ENCODE peak calls at places on chromosomes 6 and 20, in five cellular contexts. I is HEK293T, Q is HepG2, F is GM12878, O is H1. A is an unnamed sample.

GRCh38 chr6:100554228-100554627 is 89.5 kb upstream of the SIM1 start:
- DNase-seq in F (no peak), I (no peak), O (no peak), Q (no peak), A (no peak)

GRCh38 chr6:125872259-125872921 is 81.6 kb downstream of the NCOA7 start:
- DNase-seq in O (no peak), F (no peak), Q (no peak), I (no peak), A (no peak)

GRCh38 chr20:46119028-46119546 is 973 bp downstream of the CD40 start:
- DNase-seq in I (no peak), F (peak), Q (no peak), O (no peak), A (no peak)

GRCh38 chr20:36802326-36803223 is 29.0 kb upstream of the DSN1 start:
- DNase-seq in Q (no peak), F (no peak), I (no peak), O (no peak), A (no peak)

GRCh38 chr6:100453701-100454521 is 10.8 kb downstream of the SIM1 start:
- DNase-seq in Q (no peak), F (no peak), I (no peak), O (no peak), A (no peak)

GRCh38 chr6:169188051-169188863 is 65.4 kb downstream of the THBS2 start:
- DNase-seq in O (no peak), Q (no peak), I (no peak), F (no peak), A (no peak)

GRCh38 chr6:90098025-90098474 is 198.6 kb downstream of the BACH2 start:
- DNase-seq in F (no peak), I (peak), Q (no peak), O (no peak), A (no peak)

GRCh38 chr20:25061103-25061799 is 3.3 kb upstream of the ACSS1 start:
- DNase-seq in I (no peak), Q (peak), F (no peak), O (no peak), A (no peak)

GRCh38 chr6:93294879-93295278 is 124.5 kb downstream of the EPHA7 start:
- DNase-seq in I (no peak), O (no peak), F (no peak), Q (no peak), A (no peak)

GRCh38 chr6:169263836-169264608 is 10.4 kb upstream of the THBS2 start:
- DNase-seq in F (no peak), I (no peak), Q (no peak), O (no peak), A (no peak)

GRCh38 chr6:101490857-101491256 is 97.3 kb downstream of the GRIK2 start:
- DNase-seq in O (no peak), Q (no peak), F (no peak), I (no peak), A (no peak)

GRCh38 chr20:16260911-16261310 is 312.3 kb downstream of the KIF16B start:
- DNase-seq in O (no peak), Q (no peak), I (no peak), F (no peak), A (no peak)

GRCh38 chr20:14568225-14568624 is 230.8 kb upstream of the FLRT3 start:
- DNase-seq in I (no peak), F (no peak), Q (no peak), O (no peak), A (peak)

GRCh38 chr6:146775227-146775626 is 176.5 kb downstream of the ADGB start:
- DNase-seq in Q (no peak), O (no peak), F (no peak), I (no peak), A (no peak)

GRCh38 chr6:15389079-15389758 is 143.3 kb downstream of the JARID2 start:
- DNase-seq in Q (no peak), I (no peak), F (no peak), O (no peak), A (no peak)

GRCh38 chr6:164109770-164110140 is 695.2 kb downstream of the QKI start:
- DNase-seq in I (peak), F (no peak), O (no peak), Q (no peak), A (no peak)

GRCh38 chr6:170124150-170124549 is 166.7 kb downstream of the DLL1 start:
- DNase-seq in F (no peak), I (no peak), O (no peak), Q (no peak), A (no peak)

GRCh38 chr20:45890077-45890996 is 671 bp downstream of the NEURL2 start:
- DNase-seq in F (no peak), Q (peak), I (no peak), O (peak), A (peak)

GRCh38 chr6:819122-819521 is 126.2 kb upstream of the EXOC2 start:
- DNase-seq in F (no peak), I (no peak), Q (peak), O (no peak), A (no peak)

GRCh38 chr6:6052216-6052615 is 45.5 kb upstream of the NRN1 start:
- DNase-seq in O (no peak), F (no peak), I (no peak), Q (no peak), A (no peak)

GRCh38 chr20:31841928-31842327 is 3.5 kb downstream of the FOXS1 start:
- DNase-seq in O (no peak), I (no peak), F (no peak), Q (peak), A (no peak)

GRCh38 chr6:22421187-22421586 is 124.4 kb upstream of the PRL start:
- DNase-seq in I (no peak), Q (no peak), O (no peak), F (no peak), A (no peak)

GRCh38 chr20:18072532-18072931 is 14.8 kb upstream of the OVOL2 start:
- DNase-seq in I (no peak), F (no peak), Q (no peak), O (no peak), A (no peak)

GRCh38 chr6:139996253-139996834 is 621.9 kb upstream of the CITED2 start:
- DNase-seq in I (peak), O (no peak), Q (peak), F (peak), A (no peak)

GRCh38 chr6:18501313-18502013 is 114.3 kb downstream of the RNF144B start:
- DNase-seq in O (no peak), I (no peak), Q (no peak), F (no peak), A (no peak)

GRCh38 chr20:62266340-62266739 is 28.0 kb downstream of the OSBPL2 start:
- DNase-seq in Q (peak), F (no peak), I (no peak), O (no peak), A (no peak)

GRCh38 chr6:40996591-40997247 is 42.3 kb downstream of the UNC5CL start:
- DNase-seq in I (peak), O (no peak), Q (peak), F (no peak), A (peak)

GRCh38 chr20:35968930-35969329 is 540 bp downstream of the CNBD2 start:
- DNase-seq in F (no peak), O (no peak), Q (no peak), I (no peak), A (no peak)

GRCh38 chr6:13593720-13594119 is 19.3 kb downstream of the SIRT5 start:
- DNase-seq in I (no peak), O (no peak), Q (no peak), F (no peak), A (no peak)

GRCh38 chr6:158253248-158253647 is 59.0 kb upstream of the TULP4 start:
- DNase-seq in O (no peak), F (no peak), I (no peak), Q (no peak), A (no peak)

GRCh38 chr6:158207452-158207788 is 39.3 kb downstream of the GTF2H5 start:
- DNase-seq in O (no peak), Q (peak), I (no peak), F (peak), A (no peak)

GRCh38 chr20:48295445-48295903 is 510.2 kb upstream of the SULF2 start:
- DNase-seq in Q (peak), F (no peak), O (peak), I (peak), A (peak)

GRCh38 chr6:31738048-31738979 is 1.5 kb upstream of the MSH5 start:
- DNase-seq in O (no peak), I (no peak), Q (peak), F (peak), A (no peak)

DNA sequence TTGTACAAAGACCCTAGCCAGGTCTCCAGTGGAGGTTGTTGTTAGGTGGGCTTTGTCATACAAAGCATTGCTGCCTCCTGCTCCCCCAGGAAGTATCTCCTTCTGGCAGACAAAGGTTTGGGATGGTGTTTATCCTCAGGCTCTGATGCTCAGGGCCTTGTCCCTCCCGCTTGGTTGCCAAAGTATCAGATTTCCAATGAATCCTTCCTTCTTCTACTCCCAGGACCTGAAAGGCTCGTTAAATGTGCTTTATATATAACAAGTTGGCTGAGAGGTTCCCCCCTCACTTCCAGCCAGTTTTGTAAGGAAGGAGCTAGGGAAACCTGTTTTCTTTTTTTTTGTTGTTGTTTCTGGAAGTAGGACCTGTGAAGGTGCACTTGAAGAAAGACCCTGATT is 14.4 kb downstream of the PTK7 start:
- DNase-seq in Q (no peak), I (peak), O (no peak), F (no peak), A (no peak)
- TF ChIP-seq SUZ12 in Q (no peak), I (no peak), O (no peak), F (no peak), A (no peak)

GRCh38 chr6:108115598-108116058 is 41.1 kb upstream of the OSTM1 start:
- DNase-seq in Q (peak), F (no peak), O (no peak), I (peak), A (no peak)
- TF ChIP-seq SUZ12 in Q (no peak), F (no peak), O (peak), I (no peak), A (no peak)

GRCh38 chr6:44811456-44811855 is 423.9 kb downstream of the CDC5L start:
- DNase-seq in I (no peak), F (no peak), O (no peak), Q (no peak), A (no peak)
- TF ChIP-seq SUZ12 in I (no peak), F (no peak), O (no peak), Q (no peak), A (no peak)

GRCh38 chr20:56627122-56628014 is 1.7 kb upstream of the TFAP2C start:
- DNase-seq in Q (no peak), I (no peak), O (no peak), F (no peak), A (no peak)
- TF ChIP-seq SUZ12 in Q (no peak), I (no peak), O (peak), F (no peak), A (no peak)

A was measured in NT2/D1.